ENCODE peak calls at places on chromosomes 12 and 14, in six cellular contexts. M is ascending aorta; T is WERI-Rb-1; E is pancreas; X is right lobe of liver; I is CD8-positive, alpha-beta memory T cell. V is an unnamed sample.

GRCh38 chr14:105091335-105092123 is 26.3 kb upstream of the GPR132 start:
- DNase-seq in E (peak; percentile 96), M (no peak), I (no peak), X (peak; percentile 95), T (no peak), V (peak; percentile 91)

GRCh38 chr12:53674977-53675700 is 744 bp downstream of the ATP5MC2 start:
- DNase-seq in T (no peak), X (no peak), M (no peak), I (no peak), E (no peak), V (no peak)

GRCh38 chr12:60194682-60195081 is 598.9 kb downstream of the SLC16A7 start:
- DNase-seq in E (no peak), T (no peak), X (no peak), I (no peak), M (no peak), V (no peak)

GRCh38 chr12:6765634-6766581 is at the start of gene PTMS:
- DNase-seq in M (peak; percentile 36), X (peak; percentile 94), E (peak; percentile 90), I (peak; percentile 54), T (peak; percentile 97), V (peak; percentile 84)

GRCh38 chr12:63052696-63053095 is 98.3 kb downstream of the AVPR1A start:
- DNase-seq in X (no peak), I (no peak), E (no peak), T (no peak), M (no peak), V (no peak)

GRCh38 chr12:26187429-26187828 is 7.9 kb upstream of the SSPN start:
- DNase-seq in X (no peak), I (no peak), M (no peak), T (no peak), E (no peak), V (no peak)

GRCh38 chr12:47236109-47236714 is 156.5 kb upstream of the AMIGO2 start:
- DNase-seq in I (no peak), X (no peak), M (no peak), E (no peak), T (no peak), V (no peak)

GRCh38 chr14:49619730-49620129 is 696 bp downstream of the RPL36AL start:
- DNase-seq in I (no peak), M (no peak), T (no peak), E (no peak), X (no peak), V (no peak)

GRCh38 chr12:57896139-57896436 is 45.3 kb upstream of the ATP23 start:
- DNase-seq in I (no peak), X (no peak), M (no peak), T (peak; percentile 15), E (no peak), V (no peak)

GRCh38 chr12:114687802-114688201 is 3.8 kb upstream of the TBX3 start:
- DNase-seq in I (no peak), T (no peak), M (no peak), X (no peak), E (no peak), V (no peak)

GRCh38 chr12:45388545-45388944 is 172.7 kb downstream of the ANO6 start:
- DNase-seq in X (no peak), T (peak; percentile 22), I (no peak), M (no peak), E (no peak), V (no peak)

GRCh38 chr14:63692309-63693020 is 35.4 kb downstream of the SGPP1 start:
- DNase-seq in M (no peak), X (no peak), T (no peak), E (no peak), I (no peak), V (no peak)

GRCh38 chr14:56334458-56334857 is 216.2 kb downstream of the PELI2 start:
- DNase-seq in E (no peak), T (no peak), X (no peak), I (no peak), M (no peak), V (no peak)

GRCh38 chr14:61761557-61761956 is 663 bp upstream of the SNAPC1 start:
- DNase-seq in T (no peak), M (no peak), I (no peak), X (no peak), E (no peak), V (no peak)

GRCh38 chr12:106044773-106045172 is 94.0 kb downstream of the NUAK1 start:
- DNase-seq in E (no peak), M (no peak), I (no peak), T (no peak), X (no peak), V (no peak)

GRCh38 chr12:122834921-122835692 is at the start of gene HIP1R:
- DNase-seq in X (no peak), T (peak; percentile 42), E (peak; percentile 85), I (peak; percentile 73), M (no peak), V (peak; percentile 65)

GRCh38 chr14:94129111-94129757 is at the start of gene IFI27L2:
- DNase-seq in X (no peak), E (no peak), M (peak; percentile 57), I (peak; percentile 80), T (peak; percentile 81), V (peak; percentile 77)

GRCh38 chr14:22508662-22509035 is 80.4 kb downstream of the DAD1 start:
- DNase-seq in M (no peak), T (no peak), E (no peak), X (no peak), I (no peak), V (no peak)

GRCh38 chr12:27610380-27610779 is 85.9 kb upstream of the REP15 start:
- DNase-seq in M (no peak), T (no peak), E (no peak), X (no peak), I (no peak), V (no peak)

GRCh38 chr14:36105401-36105800 is 71.1 kb downstream of the PTCSC3 start:
- DNase-seq in X (no peak), M (no peak), I (no peak), T (no peak), E (no peak), V (no peak)

GRCh38 chr12:90622431-90622830 is 332.5 kb downstream of the CCER1 start:
- DNase-seq in X (no peak), M (no peak), E (no peak), I (no peak), T (peak; percentile 6), V (no peak)

GRCh38 chr12:90618606-90619005 is 336.4 kb downstream of the CCER1 start:
- DNase-seq in E (no peak), M (no peak), I (no peak), X (no peak), T (no peak), V (no peak)

GRCh38 chr12:90627180-90627896 is 327.6 kb downstream of the CCER1 start:
- DNase-seq in X (no peak), E (peak; percentile 18), T (no peak), M (no peak), I (no peak), V (no peak)

GRCh38 chr12:90619943-90620342 is 335.0 kb downstream of the CCER1 start:
- DNase-seq in T (no peak), E (no peak), M (no peak), I (no peak), X (no peak), V (no peak)

DNA sequence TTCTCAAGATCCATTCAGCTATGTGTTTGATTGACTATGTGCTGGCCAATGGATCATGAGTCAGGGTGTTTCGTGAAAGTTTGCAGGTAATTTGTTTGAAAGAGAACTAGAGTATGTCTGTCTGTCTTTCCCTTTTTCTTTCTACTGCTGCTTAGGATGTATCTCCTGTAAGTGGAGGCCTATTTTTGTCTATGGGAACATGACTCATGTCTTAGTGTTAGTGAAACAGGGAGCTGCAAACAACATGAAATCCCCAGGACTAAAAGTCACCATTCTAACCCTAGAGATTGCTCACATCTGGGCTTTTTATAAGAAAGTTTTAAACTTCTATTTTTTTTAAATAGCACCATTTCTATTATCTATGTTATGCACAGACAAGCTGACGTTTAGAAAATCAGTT is 333.0 kb downstream of the CCER1 start:
- DNase-seq in M (no peak), E (no peak), T (no peak), X (no peak), I (no peak), V (no peak)
- H3K27ac ChIP-seq in M (no peak overlapping the region), E (no peak overlapping the region), T (no peak overlapping the region), X (no peak overlapping the region), I (no peak overlapping the region), V (no peak overlapping the region)

GRCh38 chr12:91367234-91367849 is 184.7 kb upstream of the DCN start:
- DNase-seq in X (no peak), I (no peak), T (no peak), E (no peak), M (no peak), V (no peak)

GRCh38 chr12:91361864-91362263 is 179.2 kb upstream of the DCN start:
- DNase-seq in M (no peak), X (no peak), T (no peak), I (no peak), E (no peak), V (no peak)

GRCh38 chr12:91370086-91370868 is 187.7 kb upstream of the DCN start:
- DNase-seq in X (no peak), E (no peak), I (no peak), T (no peak), M (no peak), V (no peak)

DNA sequence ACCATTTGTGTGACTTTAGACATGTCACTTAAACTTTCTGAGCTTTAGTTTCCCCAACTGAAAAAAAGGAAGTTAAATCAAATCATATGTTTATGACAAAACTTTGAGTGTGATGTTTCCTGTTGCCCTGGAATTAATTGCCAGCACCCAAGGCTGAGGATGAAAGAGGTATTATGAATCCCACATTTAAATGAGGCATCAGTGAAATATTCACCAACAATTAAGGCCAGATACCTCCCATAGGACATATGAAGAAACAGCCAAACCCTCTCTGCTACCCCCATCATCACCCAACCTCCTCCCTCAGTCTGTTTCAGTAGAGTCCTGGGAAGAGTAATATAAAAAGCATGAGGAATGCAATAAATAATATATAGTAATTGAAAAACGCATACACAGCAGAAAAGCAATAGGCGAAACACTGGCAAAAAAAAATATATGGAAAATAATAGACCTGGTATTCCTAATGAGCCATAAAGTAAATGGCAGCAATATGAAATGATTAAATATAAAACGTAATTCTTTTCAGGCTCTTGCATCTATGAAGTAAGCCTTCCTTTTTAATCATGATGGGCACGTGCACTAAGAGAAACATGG is 182.1 kb upstream of the DCN start:
- DNase-seq in E (no peak), T (no peak), X (no peak), M (no peak), I (no peak), V (no peak)
- H3K27ac ChIP-seq in E (no peak overlapping the region), T (no peak overlapping the region), X (no peak overlapping the region), M (no peak overlapping the region), I (no peak overlapping the region), V (no peak overlapping the region)

DNA sequence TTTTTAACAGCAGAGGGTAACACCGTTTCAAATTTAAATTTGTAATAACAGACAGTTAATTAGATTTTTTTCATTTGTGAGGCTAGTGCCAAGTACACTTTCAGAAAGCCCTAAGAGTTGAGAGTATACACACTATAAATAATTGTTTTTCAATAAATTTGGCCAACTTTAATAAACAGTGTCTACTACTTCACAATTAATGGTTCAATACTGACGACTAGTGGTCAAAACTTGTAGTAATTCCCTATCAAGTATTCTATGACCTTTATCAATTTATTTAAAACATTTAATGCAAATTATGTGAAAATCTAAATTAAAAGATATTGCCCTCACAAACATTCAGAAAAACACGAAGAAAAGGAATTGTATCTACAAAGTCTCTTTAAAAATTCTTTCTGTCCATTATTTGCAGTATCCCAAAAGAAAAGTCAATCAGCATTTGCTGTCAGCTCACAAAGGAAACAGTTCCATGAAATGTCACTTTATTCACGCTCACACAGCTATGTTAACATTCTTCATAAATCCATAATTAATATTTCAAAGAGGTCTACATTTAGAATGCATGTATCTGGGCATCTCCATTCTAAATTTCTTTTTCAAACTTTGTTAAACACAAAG is 91.2 kb downstream of the CEP128 start:
- DNase-seq in X (no peak), I (no peak), T (no peak), E (no peak), M (no peak), V (no peak)
- H3K27ac ChIP-seq in X (no peak overlapping the region), I (no peak overlapping the region), T (no peak overlapping the region), E (no peak overlapping the region), M (no peak overlapping the region), V (no peak overlapping the region)

GRCh38 chr12:4006743-4007142 is 133.5 kb upstream of the PARP11 start:
- DNase-seq in T (no peak), X (no peak), M (no peak), E (no peak), I (no peak), V (no peak)
- H3K27ac ChIP-seq in T (no peak overlapping the region), X (no peak overlapping the region), M (no peak overlapping the region), E (no peak overlapping the region), I (no peak overlapping the region), V (no peak overlapping the region)

V was measured in lower lobe of right lung.